ENCODE peak calls at places on chromosomes 3 and 15, in six cellular contexts. G is A172; T is iris pigment epithelial cell; M is NCI-H1105 treated with DMSO at 0.1 percent for 48 hours; F is astrocyte of the cerebellum; A is activated T-cell treated with anti-CD3 and anti-CD28 coated beads, Interleukin-2, amount 50 U/mL, for 72 hours. U is an unnamed sample.

GRCh38 chr3:10365791-10366190 is 44.9 kb upstream of the SEC13 start:
- DNase-seq in A (no peak), T (peak; percentile 49), M (no peak), G (peak; percentile 42), F (peak; percentile 55), U (no peak)

GRCh38 chr3:32780071-32780734 is 37.6 kb upstream of the TRIM71 start:
- DNase-seq in A (no peak), G (no peak), M (no peak), T (no peak), F (no peak), U (no peak)

GRCh38 chr3:58093573-58094195 is 85.5 kb downstream of the FLNB start:
- DNase-seq in M (no peak), G (peak; percentile 94), A (no peak), F (no peak), T (peak; percentile 96), U (no peak)

GRCh38 chr3:87354399-87354798 is 78.0 kb upstream of the POU1F1 start:
- DNase-seq in F (no peak), T (peak; percentile 11), M (no peak), A (no peak), G (no peak), U (no peak)

GRCh38 chr3:147572970-147573340 is 163.8 kb downstream of the ZIC1 start:
- DNase-seq in A (no peak), F (no peak), M (no peak), T (no peak), G (peak; percentile 16), U (no peak)

GRCh38 chr3:71050521-71051258 is 532.8 kb downstream of the FOXP1 start:
- DNase-seq in M (peak; percentile 24), A (peak; percentile 63), T (no peak), G (peak; percentile 79), F (peak; percentile 89), U (no peak)

GRCh38 chr3:173732237-173732636 is 334.7 kb downstream of the NLGN1 start:
- DNase-seq in M (peak; percentile 30), T (no peak), G (no peak), A (no peak), F (no peak), U (peak; percentile 74)

GRCh38 chr3:106068386-106068785 is 199.6 kb upstream of the CBLB start:
- DNase-seq in A (no peak), G (no peak), F (no peak), T (no peak), M (no peak), U (no peak)

GRCh38 chr3:65732060-65732933 is 306.4 kb downstream of the MAGI1 start:
- DNase-seq in F (peak; percentile 55), A (no peak), T (peak; percentile 64), G (peak; percentile 70), M (peak; percentile 34), U (peak; percentile 35)

GRCh38 chr3:188431553-188431952 is 277.6 kb downstream of the LPP start:
- DNase-seq in M (no peak), T (peak; percentile 91), A (no peak), G (peak; percentile 8), F (no peak), U (no peak)

GRCh38 chr3:111706527-111706926 is 111.4 kb upstream of the ZBED2 start:
- DNase-seq in T (no peak), G (no peak), A (no peak), F (no peak), M (no peak), U (no peak)

GRCh38 chr3:124520970-124521369 is 209.3 kb upstream of the UMPS start:
- DNase-seq in G (peak; percentile 7), F (no peak), M (peak; percentile 98), A (no peak), T (no peak), U (peak; percentile 92)

GRCh38 chr15:89652666-89653065 is 2.6 kb downstream of the KIF7 start:
- DNase-seq in G (no peak), M (no peak), F (no peak), T (no peak), A (no peak), U (no peak)

GRCh38 chr15:69685524-69686452 is 233.2 kb downstream of the RPLP1 start:
- DNase-seq in T (no peak), F (no peak), G (no peak), A (no peak), M (peak; percentile 100), U (peak; percentile 14)

GRCh38 chr15:45995800-45996199 is 361.0 kb downstream of the SQOR start:
- DNase-seq in M (no peak), A (no peak), G (no peak), F (no peak), T (no peak), U (no peak)

GRCh38 chr3:8603115-8603710 is 41.4 kb downstream of the SSUH2 start:
- DNase-seq in M (no peak), G (no peak), F (no peak), A (no peak), T (no peak), U (no peak)

GRCh38 chr15:29472901-29473423 is 203.3 kb upstream of the NSMCE3 start:
- DNase-seq in A (no peak), M (no peak), F (no peak), T (no peak), G (no peak), U (no peak)

GRCh38 chr15:38066612-38067011 is 132.2 kb downstream of the TMCO5A start:
- DNase-seq in T (no peak), F (no peak), A (no peak), G (no peak), M (no peak), U (no peak)

GRCh38 chr3:105368575-105369500 is 2.1 kb downstream of the ALCAM start:
- DNase-seq in A (peak; percentile 89), M (peak; percentile 62), G (peak; percentile 59), F (no peak), T (peak; percentile 78), U (peak; percentile 95)

GRCh38 chr3:42747581-42747980 is 25.5 kb downstream of the CCDC13 start:
- DNase-seq in A (no peak), G (no peak), F (no peak), T (no peak), M (no peak), U (no peak)

GRCh38 chr3:71681224-71681668 is 44.0 kb downstream of the EIF4E3 start:
- DNase-seq in M (no peak), G (peak; percentile 41), A (peak; percentile 21), F (peak; percentile 51), T (peak; percentile 90), U (no peak)

GRCh38 chr3:130442284-130442683 is 74.7 kb upstream of the COL6A6 start:
- DNase-seq in A (no peak), F (no peak), T (no peak), G (no peak), M (no peak), U (no peak)